ENCODE peak calls at places on chromosome 16, in six cellular contexts. M is CD4-positive, alpha-beta T cell; S is stimulated activated CD4-positive, alpha-beta T cell treated with anti-CD3 and anti-CD28 coated beads, Interleukin-12 subunit alpha, Interleukin-12 subunit beta, amount 100 ng/mL, for 48 hours; L is posterior vena cava; I is progenitor cell of endocrine pancreas; C is skeletal muscle cell. V is an unnamed sample.

GRCh38 chr16:89197033-89197632 is 3.2 kb downstream of the SLC22A31 start:
- DNase-seq in M (no peak), S (no peak), L (peak), I (no peak), C (no peak), V (no peak)

GRCh38 chr16:5444181-5444580 is 346.6 kb upstream of the EEF2KMT start:
- DNase-seq in M (no peak), S (no peak), L (no peak), I (no peak), C (no peak), V (no peak)

GRCh38 chr16:86618431-86619262 is 40.3 kb downstream of the FOXL1 start:
- DNase-seq in M (no peak), S (no peak), L (no peak), I (no peak), C (no peak), V (no peak)

GRCh38 chr16:25198021-25198420 is 18.7 kb upstream of the AQP8 start:
- DNase-seq in M (no peak), S (no peak), L (no peak), I (no peak), C (no peak), V (no peak)

GRCh38 chr16:84603115-84603816 is 14.6 kb downstream of the COTL1 start:
- DNase-seq in M (peak), S (no peak), L (peak), I (no peak), C (peak), V (peak)

GRCh38 chr16:57147381-57148191 is 38.3 kb downstream of the PSME3IP1 start:
- DNase-seq in M (no peak), S (no peak), L (peak), I (no peak), C (no peak), V (no peak)

GRCh38 chr16:59848314-59848713 is 1114.2 kb upstream of the GOT2 start:
- DNase-seq in M (no peak), S (no peak), L (no peak), I (no peak), C (no peak), V (no peak)

GRCh38 chr16:87297918-87298631 is 19.1 kb downstream of the C16orf95 start:
- DNase-seq in M (no peak), S (peak), L (peak), I (peak), C (no peak), V (peak)

GRCh38 chr16:27722892-27723450 is 173.0 kb downstream of the KATNIP start:
- DNase-seq in M (no peak), S (no peak), L (peak), I (no peak), C (no peak), V (no peak)

GRCh38 chr16:80260906-80261311 is 279.9 kb upstream of the DYNLRB2 start:
- DNase-seq in M (no peak), S (no peak), L (no peak), I (no peak), C (no peak), V (no peak)

GRCh38 chr16:88373927-88374492 is 8.7 kb upstream of the ZNF469 start:
- DNase-seq in M (no peak), S (no peak), L (peak), I (no peak), C (no peak), V (no peak)

GRCh38 chr16:48447940-48448536 is 62.8 kb upstream of the SIAH1 start:
- DNase-seq in M (no peak), S (no peak), L (no peak), I (no peak), C (no peak), V (no peak)

GRCh38 chr16:71499775-71500364 is 10.7 kb upstream of the ZNF19 start:
- DNase-seq in M (no peak), S (no peak), L (no peak), I (peak), C (no peak), V (peak)

GRCh38 chr16:47666434-47666833 is 205.3 kb downstream of the PHKB start:
- DNase-seq in M (no peak), S (no peak), L (peak), I (no peak), C (no peak), V (no peak)

GRCh38 chr16:57268804-57269800 is 15.4 kb downstream of the PLLP start:
- DNase-seq in M (no peak), S (no peak), L (no peak), I (no peak), C (no peak), V (no peak)

GRCh38 chr16:2777231-2777902 is at the start of gene ELOB:
- DNase-seq in M (peak), S (peak), L (peak), I (peak), C (peak), V (peak)

GRCh38 chr16:50547340-50547865 is 793 bp upstream of the NKD1 start:
- DNase-seq in M (peak), S (peak), L (no peak), I (peak), C (no peak), V (peak)